ENCODE peak calls at places on chromosomes 12 and 14, in four cellular contexts. H is CD8-positive, alpha-beta memory T cell; G is CD4-positive, CD25-positive, alpha-beta regulatory T cell; R is fibroblast of lung. T is an unnamed sample. For H3K36me3 and H3K4me1, the result is how much of the 10 kb centered on the place peaks cover.

GRCh38 chr12:77122236-77122635 is 56.9 kb upstream of the E2F7 start:
- DNase-seq in G (no peak), R (peak), H (no peak), T (no peak)

GRCh38 chr12:74770552-74770951 is 232.9 kb downstream of the ATXN7L3B start:
- DNase-seq in R (no peak), H (no peak), G (no peak), T (no peak)

GRCh38 chr14:66225337-66225736 is 260.8 kb upstream of the CCDC196 start:
- DNase-seq in H (no peak), R (no peak), G (no peak), T (no peak)

GRCh38 chr12:86697916-86698315 is 441.7 kb upstream of the MGAT4C start:
- DNase-seq in G (no peak), R (peak), H (no peak), T (no peak)

GRCh38 chr14:52355526-52355925 is 41.4 kb downstream of the PTGER2 start:
- DNase-seq in H (no peak), R (no peak), G (no peak), T (no peak)

GRCh38 chr12:112275211-112275610 is 107.0 kb downstream of the HECTD4 start:
- DNase-seq in H (no peak), G (no peak), R (peak), T (no peak)

GRCh38 chr12:91858186-91858585 is 287.5 kb downstream of the BTG1 start:
- DNase-seq in R (no peak), G (no peak), H (no peak), T (no peak)

GRCh38 chr12:107622005-107622404 is 63.6 kb upstream of the PWP1 start:
- DNase-seq in G (no peak), R (no peak), H (no peak), T (no peak)

GRCh38 chr12:14665354-14666348 is 30.7 kb downstream of the GUCY2C start:
- DNase-seq in H (no peak), G (no peak), R (no peak), T (no peak)

GRCh38 chr14:89921896-89922548 is 32.5 kb downstream of the EFCAB11 start:
- DNase-seq in R (peak), G (no peak), H (no peak), T (no peak)

GRCh38 chr12:6345319-6346071 is 3.6 kb upstream of the TNFRSF1A start:
- DNase-seq in H (no peak), R (peak), G (no peak), T (peak)

GRCh38 chr12:45587042-45587441 is 142.5 kb upstream of the ARID2 start:
- DNase-seq in R (no peak), G (no peak), H (no peak), T (no peak)

GRCh38 chr12:122080149-122081107 is 1.9 kb downstream of the MLXIP start:
- DNase-seq in G (no peak), R (peak), H (no peak), T (no peak)

GRCh38 chr14:58060077-58060476 is 91.9 kb downstream of the ARMH4 start:
- DNase-seq in R (no peak), G (no peak), H (no peak), T (no peak)

GRCh38 chr12:26271889-26272492 is 76.6 kb downstream of the SSPN start:
- DNase-seq in H (no peak), G (no peak), R (peak), T (no peak)

GRCh38 chr14:60164404-60164716 is 838 bp downstream of the DHRS7 start:
- DNase-seq in G (no peak), H (no peak), R (no peak), T (no peak)

DNA sequence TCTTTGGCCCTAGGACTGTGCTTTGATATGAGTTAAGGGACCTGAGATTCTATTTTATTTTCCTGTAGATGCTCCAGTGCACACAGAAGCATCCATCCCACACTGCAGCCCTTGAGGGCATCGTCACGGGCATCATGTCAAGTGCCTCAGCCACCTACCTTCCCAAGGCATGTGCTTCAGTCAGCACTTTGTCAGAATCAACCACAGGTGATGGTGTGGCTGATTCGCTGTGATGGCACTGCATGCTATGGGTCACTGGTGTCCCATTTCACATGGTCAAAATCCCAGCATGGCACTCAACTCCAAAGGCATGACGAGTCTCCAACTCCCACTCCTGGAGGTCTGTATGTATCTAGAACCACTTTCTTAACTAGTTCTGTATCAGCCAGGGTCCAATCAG is 100.8 kb downstream of the AACS start:
- DNase-seq in G (no peak), R (no peak), H (no peak), T (no peak)
- H3K36me3 ChIP-seq in G (under half), R (under half), H (under half), T (under half)

GRCh38 chr14:91872517-91873470 is 5.5 kb upstream of the TC2N start:
- DNase-seq in G (peak), R (peak), H (peak), T (peak)

GRCh38 chr14:91875515-91876286 is 8.4 kb upstream of the TC2N start:
- DNase-seq in H (no peak), R (no peak), G (no peak), T (no peak)

GRCh38 chr14:91872011-91872476 is 4.7 kb upstream of the TC2N start:
- DNase-seq in G (no peak), R (peak), H (no peak), T (peak)

GRCh38 chr14:91870890-91871289 is 3.6 kb upstream of the TC2N start:
- DNase-seq in R (no peak), H (no peak), G (no peak), T (no peak)

DNA sequence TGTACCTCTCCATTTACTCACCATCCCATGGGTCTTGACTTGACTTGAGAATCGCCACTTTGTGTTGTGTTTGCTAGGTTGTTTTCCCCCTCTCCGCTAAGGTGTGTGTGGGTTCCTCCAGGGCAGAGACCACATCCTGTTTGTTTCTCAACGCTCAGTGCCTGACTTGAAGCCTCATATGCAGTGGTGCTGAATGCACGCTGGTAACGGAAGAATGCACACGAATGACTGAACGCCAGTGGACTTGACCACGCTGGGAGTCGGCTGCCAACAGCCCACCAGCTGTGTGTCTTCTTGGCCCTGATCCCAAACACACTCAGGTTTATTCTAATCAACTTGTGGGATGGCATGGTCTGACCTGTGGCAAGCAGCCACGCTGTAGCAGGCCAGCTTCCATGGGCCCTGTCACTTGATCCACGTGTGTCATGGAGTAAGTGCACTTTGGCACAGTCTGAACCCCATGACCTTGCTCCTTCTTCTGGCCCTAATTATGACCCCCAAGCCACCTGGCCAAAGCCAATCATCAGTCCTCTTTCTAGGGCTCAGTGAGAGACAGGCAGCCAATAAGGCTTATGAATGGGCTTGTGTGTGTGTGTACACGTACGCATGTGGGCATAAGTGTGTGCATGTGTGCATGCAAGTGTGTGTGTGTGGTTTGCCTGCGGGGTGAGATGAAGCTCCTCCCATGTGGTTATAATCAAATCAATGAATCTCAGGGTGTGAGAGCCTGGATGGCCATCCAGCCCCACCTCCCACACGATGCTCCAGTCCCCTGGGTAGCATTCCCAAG is 6.3 kb upstream of the TC2N start:
- DNase-seq in G (peak), H (peak), R (peak), T (peak)
- H3K4me1 ChIP-seq in G (half or more), H (half or more), R (under half), T (half or more)

GRCh38 chr12:3771853-3772252 is 18.9 kb upstream of the CRACR2A start:
- DNase-seq in H (no peak), R (no peak), G (no peak), T (no peak)
- H3K36me3 ChIP-seq in H (under half), R (under half), G (under half), T (under half)

GRCh38 chr12:110582286-110583136 is 607 bp downstream of the PPTC7 start:
- DNase-seq in R (peak), H (peak), G (peak), T (peak)
- H3K4me1 ChIP-seq in R (under half), H (half or more), G (half or more), T (half or more)

GRCh38 chr14:102080183-102081080 is 6.4 kb downstream of the HSP90AA1 start:
- DNase-seq in G (no peak), H (no peak), R (no peak), T (no peak)
- H3K36me3 ChIP-seq in G (half or more), H (half or more), R (under half), T (half or more)

GRCh38 chr14:102784892-102785597 is 7.8 kb downstream of the TRAF3 start:
- DNase-seq in R (no peak), G (no peak), H (no peak), T (no peak)
- H3K4me1 ChIP-seq in R (under half), G (half or more), H (under half), T (half or more)